ENCODE peak calls at places on chromosomes 4 and X, in six cellular contexts. D is skeletal muscle cell, H is neural crest cell, U is A549, X is substantia nigra, L is T-helper 9 cell. G is an unnamed sample.

GRCh38 chr4:172881645-172882044 is 287.0 kb upstream of the GALNT7 start:
- DNase-seq in D (no peak), H (no peak), U (no peak), X (no peak), L (no peak), G (no peak)

GRCh38 chr4:2852481-2852881 is 8.8 kb downstream of the ADD1 start:
- DNase-seq in D (no peak), H (no peak), U (no peak), X (no peak), L (no peak), G (no peak)

GRCh38 chr4:156710571-156711195 is 260.9 kb downstream of the PDGFC start:
- DNase-seq in D (no peak), H (no peak), U (no peak), X (no peak), L (no peak), G (no peak)

GRCh38 chrX:40403757-40404156 is 177.0 kb upstream of the ATP6AP2 start:
- DNase-seq in D (no peak), H (no peak), U (no peak), X (no peak), L (no peak), G (no peak)

GRCh38 chrX:150635952-150636351 is 57.2 kb upstream of the MTMR1 start:
- DNase-seq in D (peak; percentile 28), H (no peak), U (peak; percentile 33), X (no peak), L (no peak), G (peak; percentile 16)

GRCh38 chr4:85728471-85728870 is 253.5 kb downstream of the ARHGAP24 start:
- DNase-seq in D (no peak), H (no peak), U (no peak), X (no peak), L (no peak), G (no peak)

GRCh38 chr4:31020363-31020762 is 300.2 kb downstream of the PCDH7 start:
- DNase-seq in D (no peak), H (no peak), U (no peak), X (no peak), L (no peak), G (no peak)

GRCh38 chr4:2874861-2875260 is 31.2 kb downstream of the ADD1 start:
- DNase-seq in D (no peak), H (no peak), U (no peak), X (no peak), L (no peak), G (no peak)

GRCh38 chr4:5780831-5781480 is 70.0 kb downstream of the EVC start:
- DNase-seq in D (peak; percentile 30), H (no peak), U (no peak), X (no peak), L (no peak), G (no peak)

GRCh38 chrX:13956998-13957397 is 72.7 kb downstream of the GEMIN8 start:
- DNase-seq in D (no peak), H (no peak), U (no peak), X (no peak), L (no peak), G (no peak)

GRCh38 chr4:128333309-128334006 is 45.8 kb upstream of the PGRMC2 start:
- DNase-seq in D (no peak), H (no peak), U (no peak), X (no peak), L (no peak), G (no peak)

GRCh38 chrX:1453390-1453783 is 678 bp upstream of the ASMTL start:
- DNase-seq in D (no peak), H (no peak), U (peak; percentile 60), X (no peak), L (peak; percentile 77), G (no peak)

GRCh38 chrX:53547668-53548067 is 113.5 kb upstream of the HSD17B10 start:
- DNase-seq in D (no peak), H (no peak), U (no peak), X (no peak), L (no peak), G (no peak)

GRCh38 chrX:71542411-71542810 is 9.5 kb downstream of the OGT start:
- DNase-seq in D (peak; percentile 53), H (no peak), U (no peak), X (no peak), L (no peak), G (no peak)

GRCh38 chr4:183200453-183200852 is 101.4 kb downstream of the WWC2 start:
- DNase-seq in D (peak; percentile 85), H (no peak), U (no peak), X (no peak), L (no peak), G (no peak)

GRCh38 chr4:76626686-76627465 is 191.8 kb downstream of the SHROOM3 start:
- DNase-seq in D (no peak), H (no peak), U (peak; percentile 20), X (no peak), L (no peak), G (no peak)

GRCh38 chr4:1604181-1604705 is 79.9 kb downstream of the FAM53A start:
- DNase-seq in D (no peak), H (no peak), U (peak; percentile 13), X (no peak), L (no peak), G (no peak)

GRCh38 chr4:3321295-3321889 is 28.6 kb downstream of the RGS12 start:
- DNase-seq in D (no peak), H (no peak), U (no peak), X (peak; percentile 74), L (no peak), G (no peak)

GRCh38 chr4:24930136-24930535 is 17.3 kb upstream of the CCDC149 start:
- DNase-seq in D (no peak), H (no peak), U (no peak), X (no peak), L (no peak), G (no peak)

GRCh38 chr4:7108660-7109059 is 40.8 kb upstream of the GRPEL1 start:
- DNase-seq in D (no peak), H (no peak), U (no peak), X (no peak), L (no peak), G (no peak)

GRCh38 chrX:70504772-70505450 is 60.3 kb downstream of the DLG3 start:
- DNase-seq in D (no peak), H (no peak), U (no peak), X (no peak), L (no peak), G (no peak)

GRCh38 chrX:23855569-23855968 is 52.2 kb downstream of the APOO start:
- DNase-seq in D (no peak), H (no peak), U (no peak), X (no peak), L (no peak), G (peak; percentile 69)

GRCh38 chr4:60081839-60082238 is 1118.3 kb upstream of the ADGRL3 start:
- DNase-seq in D (no peak), H (no peak), U (no peak), X (no peak), L (no peak), G (no peak)

GRCh38 chr4:176784816-176785215 is 7.9 kb downstream of the VEGFC start:
- DNase-seq in D (no peak), H (no peak), U (no peak), X (no peak), L (no peak), G (no peak)

GRCh38 chr4:173492315-173492714 is 37.7 kb downstream of the HAND2 start:
- DNase-seq in D (no peak), H (no peak), U (no peak), X (no peak), L (no peak), G (no peak)

GRCh38 chr4:56099378-56099786 is 150.6 kb downstream of the CEP135 start:
- DNase-seq in D (no peak), H (no peak), U (no peak), X (peak; percentile 9), L (no peak), G (peak; percentile 64)